ENCODE peak calls at places on chromosomes 7 and 10, in seven cellular contexts. W is HepG2, I is SK-N-SH, A is HCT116, J is GM12878, C is H1, O is K562. Y is an unnamed sample.

GRCh38 chr7:41085244-41085643 is 617.6 kb downstream of the INHBA start:
- DNase-seq in W (no peak), I (no peak), A (no peak), J (no peak), C (no peak), O (no peak), Y (no peak)

GRCh38 chr7:125355899-125356298 is 426.3 kb upstream of the POT1 start:
- DNase-seq in W (no peak), I (no peak), A (no peak), J (peak), C (no peak), O (no peak), Y (no peak)

GRCh38 chr7:156639426-156640256 is 933 bp upstream of the RNF32 start:
- DNase-seq in W (no peak), I (no peak), A (no peak), J (no peak), C (no peak), O (peak), Y (no peak)

GRCh38 chr7:66256281-66256680 is 51.1 kb downstream of the TPST1 start:
- DNase-seq in W (no peak), I (no peak), A (no peak), J (no peak), C (no peak), O (no peak), Y (no peak)

GRCh38 chr10:5046410-5046809 is 42.8 kb upstream of the AKR1C2 start:
- DNase-seq in W (no peak), I (no peak), A (no peak), J (no peak), C (no peak), O (no peak), Y (no peak)

GRCh38 chr10:43594944-43595589 is 11.2 kb upstream of the ZNF485 start:
- DNase-seq in W (no peak), I (no peak), A (no peak), J (peak), C (no peak), O (no peak), Y (no peak)

GRCh38 chr7:76383089-76383944 is 24.5 kb upstream of the YWHAG start:
- DNase-seq in W (peak), I (peak), A (peak), J (no peak), C (no peak), O (peak), Y (no peak)

GRCh38 chr10:49500420-49500819 is 38.5 kb downstream of the ERCC6 start:
- DNase-seq in W (no peak), I (no peak), A (no peak), J (no peak), C (no peak), O (no peak), Y (no peak)

GRCh38 chr10:50369931-50370330 is 118.6 kb upstream of the ASAH2 start:
- DNase-seq in W (no peak), I (no peak), A (no peak), J (no peak), C (no peak), O (no peak), Y (no peak)

GRCh38 chr7:29946428-29947186 is 43.0 kb downstream of the SCRN1 start:
- DNase-seq in W (peak), I (peak), A (peak), J (no peak), C (no peak), O (no peak), Y (no peak)

GRCh38 chr10:80443531-80443974 is 10.6 kb upstream of the TSPAN14 start:
- DNase-seq in W (peak), I (peak), A (no peak), J (no peak), C (no peak), O (peak), Y (peak)

GRCh38 chr7:49346200-49346899 is 422.0 kb downstream of the CDC14C start:
- DNase-seq in W (no peak), I (no peak), A (no peak), J (no peak), C (no peak), O (no peak), Y (peak)

GRCh38 chr10:130022501-130023299 is 58.6 kb upstream of the EBF3 start:
- DNase-seq in W (no peak), I (no peak), A (no peak), J (no peak), C (no peak), O (no peak), Y (no peak)

GRCh38 chr10:86708783-86709778 is 40.8 kb downstream of the LDB3 start:
- DNase-seq in W (no peak), I (no peak), A (no peak), J (no peak), C (no peak), O (no peak), Y (no peak)

DNA sequence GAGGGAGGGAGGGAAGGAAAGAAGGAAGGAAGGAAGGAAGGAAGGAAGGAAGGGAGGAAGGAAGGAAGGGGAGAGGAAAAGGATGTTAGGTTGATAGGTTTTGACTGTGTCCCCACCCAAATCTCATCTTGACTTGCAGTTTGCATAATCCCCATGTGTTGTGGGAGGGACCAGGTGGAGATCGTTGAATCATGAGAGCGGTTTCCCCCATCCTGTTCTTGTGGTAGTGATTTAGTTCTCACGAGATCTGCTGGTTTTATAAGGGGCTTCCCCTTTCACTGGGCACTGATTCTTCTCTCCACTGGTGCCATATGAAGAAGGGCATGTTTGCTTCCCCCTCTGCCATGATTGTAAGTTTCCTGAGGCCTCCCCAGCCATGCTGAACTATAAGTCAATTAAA is 15.1 kb upstream of the NUDCD3 start:
- DNase-seq in W (no peak), I (no peak), A (no peak), J (no peak), C (no peak), O (no peak), Y (no peak)
- TF ChIP-seq JUND in W (no peak), I (no peak), A (no peak), J (no peak), C (no peak), O (no peak), Y (no peak)

GRCh38 chr7:38215115-38215514 is 37.1 kb downstream of the STARD3NL start:
- DNase-seq in W (peak), I (no peak), A (no peak), J (no peak), C (no peak), O (no peak), Y (no peak)
- TF ChIP-seq JUND in W (no peak), I (no peak), A (no peak), J (no peak), C (no peak), O (no peak), Y (no peak)

GRCh38 chr7:111370002-111370401 is 192.3 kb downstream of the IMMP2L start:
- DNase-seq in W (no peak), I (no peak), A (no peak), J (no peak), C (no peak), O (no peak), Y (no peak)

GRCh38 chr7:111374027-111374426 is 188.3 kb downstream of the IMMP2L start:
- DNase-seq in W (no peak), I (no peak), A (no peak), J (no peak), C (no peak), O (no peak), Y (no peak)
- TF ChIP-seq JUND in W (no peak), I (no peak), A (no peak), J (no peak), C (no peak), O (no peak), Y (no peak)

DNA sequence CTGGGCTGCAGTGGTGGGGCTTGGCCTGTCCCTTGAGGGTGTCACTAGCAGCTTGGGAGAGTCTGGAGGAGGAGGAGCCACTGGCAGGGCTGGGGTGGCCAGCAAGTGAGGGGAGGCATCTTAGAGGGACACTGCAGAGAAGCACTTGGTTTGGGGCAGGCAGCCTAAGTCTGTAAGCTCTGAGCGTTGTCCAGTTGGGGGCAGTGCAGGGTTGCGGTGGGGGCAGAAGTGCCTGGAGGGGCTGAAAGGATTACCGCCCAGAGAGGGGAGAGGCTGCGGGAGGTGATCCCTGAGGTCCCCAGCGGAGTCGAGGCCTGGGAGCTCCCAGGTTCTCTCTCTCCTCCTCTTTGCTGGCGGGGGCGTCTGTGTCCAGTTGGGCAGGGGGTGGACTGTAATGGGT is 7.4 kb downstream of the ADCYAP1R1 start:
- DNase-seq in W (no peak), I (peak), A (no peak), J (no peak), C (peak), O (peak), Y (no peak)
- TF ChIP-seq JUND in W (no peak), I (no peak), A (no peak), J (no peak), C (no peak), O (no peak), Y (no peak)

Y was measured in T47D.